ENCODE peak calls at places on chromosomes 4 and X, in five cellular contexts. S is suprapubic skin; M is activated CD8-positive, alpha-beta memory T cell treated with anti-CD3 and anti-CD28 coated beads for 48 hours; O is T-helper 1 cell; H is IMR-90. A is an unnamed sample.

GRCh38 chrX:136999021-136999420 is 34.8 kb downstream of the GPR101 start:
- DNase-seq in S (no peak), M (no peak), O (no peak), H (no peak), A (no peak)

GRCh38 chr4:158347596-158347995 is 137.3 kb downstream of the TMEM144 start:
- DNase-seq in S (no peak), H (no peak), M (no peak), O (no peak), A (no peak)

GRCh38 chr4:75244325-75244724 is 269.9 kb downstream of the RCHY1 start:
- DNase-seq in H (no peak), M (no peak), O (no peak), S (no peak), A (no peak)

GRCh38 chr4:127244515-127244914 is 388.2 kb upstream of the INTU start:
- DNase-seq in H (no peak), S (no peak), O (no peak), M (no peak), A (no peak)

GRCh38 chr4:168995537-168996295 is 14.3 kb downstream of the CBR4 start:
- DNase-seq in H (peak), O (no peak), S (no peak), M (no peak), A (no peak)

GRCh38 chr4:122117743-122118142 is 34.4 kb upstream of the BLTP1 start:
- DNase-seq in O (no peak), H (peak), M (no peak), S (no peak), A (no peak)

GRCh38 chrX:112997991-112998390 is 157.4 kb upstream of the AMOT start:
- DNase-seq in O (no peak), H (no peak), S (no peak), M (no peak), A (no peak)

GRCh38 chr4:17778431-17778830 is 3.0 kb downstream of the FAM184B start:
- DNase-seq in O (no peak), M (no peak), H (no peak), S (no peak), A (no peak)

GRCh38 chrX:137550561-137551305 is 15.2 kb upstream of the ZIC3 start:
- DNase-seq in O (no peak), H (no peak), S (no peak), M (no peak), A (no peak)